ENCODE peak calls at places on chromosome 15, in nine cellular contexts. L, H, W, A, E, V, T, B and Z are unnamed samples.

GRCh38 chr15:78142332-78142731 is 6.8 kb upstream of the IDH3A start:
- DNase-seq in A (no peak), V (no peak), L (no peak), E (no peak), H (no peak), B (no peak), T (no peak), W (no peak), Z (no peak)

GRCh38 chr15:64004059-64004458 is 42.2 kb downstream of the DAPK2 start:
- DNase-seq in E (no peak), L (no peak), B (no peak), T (no peak), A (no peak), H (no peak), V (no peak), W (no peak), Z (no peak)

GRCh38 chr15:35329521-35329921 is 216.4 kb downstream of the DPH6 start:
- DNase-seq in E (no peak), V (no peak), W (no peak), T (no peak), H (no peak), B (no peak), L (no peak), A (peak), Z (no peak)

GRCh38 chr15:56124391-56124790 is 119.3 kb downstream of the RFX7 start:
- DNase-seq in H (no peak), W (no peak), T (no peak), L (no peak), E (no peak), A (peak), B (no peak), V (no peak), Z (no peak)

GRCh38 chr15:83871808-83872559 is 218.1 kb downstream of the ADAMTSL3 start:
- DNase-seq in H (peak), L (no peak), A (peak), V (no peak), T (no peak), B (no peak), E (no peak), W (peak), Z (no peak)

GRCh38 chr15:25733036-25733855 is 129.9 kb downstream of the ATP10A start:
- DNase-seq in A (no peak), B (no peak), T (no peak), W (no peak), H (no peak), V (no peak), E (no peak), L (no peak), Z (no peak)

GRCh38 chr15:76976572-76977270 is 18.2 kb upstream of the PSTPIP1 start:
- DNase-seq in E (no peak), B (no peak), A (no peak), W (no peak), H (no peak), L (no peak), T (no peak), V (no peak), Z (no peak)

GRCh38 chr15:35495075-35495474 is 50.9 kb downstream of the DPH6 start:
- DNase-seq in A (no peak), L (no peak), E (no peak), T (no peak), V (no peak), W (no peak), B (no peak), H (no peak), Z (no peak)

GRCh38 chr15:78350058-78350457 is 9.9 kb downstream of the CRABP1 start:
- DNase-seq in B (no peak), A (no peak), L (no peak), E (no peak), T (no peak), H (no peak), V (no peak), W (no peak), Z (no peak)

GRCh38 chr15:65201918-65202317 is 9.4 kb downstream of the CILP start:
- DNase-seq in V (no peak), W (no peak), L (no peak), B (no peak), T (no peak), A (no peak), H (no peak), E (no peak), Z (no peak)

GRCh38 chr15:92617197-92618037 is 38.2 kb downstream of the FAM174B start:
- DNase-seq in L (no peak), E (peak), B (peak), V (no peak), H (peak), W (peak), A (peak), T (no peak), Z (no peak)

GRCh38 chr15:34837246-34838016 is 42.1 kb upstream of the ACTC1 start:
- DNase-seq in H (no peak), V (no peak), L (no peak), T (no peak), A (peak), W (peak), B (peak), E (no peak), Z (no peak)

GRCh38 chr15:90463381-90463780 is 66.3 kb upstream of the CRTC3 start:
- DNase-seq in W (no peak), B (no peak), L (no peak), A (peak), H (no peak), V (no peak), T (no peak), E (no peak), Z (no peak)

GRCh38 chr15:91413142-91413541 is 313.1 kb downstream of the SV2B start:
- DNase-seq in L (no peak), E (no peak), A (peak), T (no peak), V (no peak), B (no peak), W (no peak), H (no peak), Z (no peak)

GRCh38 chr15:47862402-47862801 is 145.1 kb downstream of the SEMA6D start:
- DNase-seq in H (no peak), T (no peak), B (no peak), E (no peak), L (no peak), A (no peak), V (no peak), W (no peak), Z (peak)

GRCh38 chr15:41790756-41791546 is 16.7 kb downstream of the MAPKBP1 start:
- DNase-seq in H (no peak), E (no peak), V (no peak), W (peak), B (no peak), T (no peak), A (peak), L (no peak), Z (no peak)

GRCh38 chr15:91142097-91142744 is 42.2 kb downstream of the SV2B start:
- DNase-seq in V (no peak), L (no peak), W (no peak), H (no peak), E (no peak), B (no peak), T (no peak), A (no peak), Z (peak)